ENCODE peak calls at places on chromosomes 7 and 10, in five cellular contexts. V is Peyer's patch, K is tibial artery, P is GM23248, I is suprapubic skin. D is an unnamed sample.

GRCh38 chr7:134834689-134835462 is 55.4 kb downstream of the CALD1 start:
- DNase-seq in V (no peak), K (peak; percentile 77), P (no peak), I (no peak), D (no peak)

GRCh38 chr7:15874774-15875173 is 188.3 kb upstream of the MEOX2 start:
- DNase-seq in V (no peak), K (no peak), P (no peak), I (no peak), D (no peak)

GRCh38 chr7:112286294-112287086 is 80.0 kb downstream of the ZNF277 start:
- DNase-seq in V (no peak), K (no peak), P (no peak), I (no peak), D (no peak)

GRCh38 chr10:98790817-98791216 is 344.1 kb upstream of the HPS1 start:
- DNase-seq in V (no peak), K (no peak), P (peak; percentile 34), I (no peak), D (no peak)

GRCh38 chr7:79137942-79138341 is 315.5 kb downstream of the MAGI2 start:
- DNase-seq in V (no peak), K (no peak), P (peak; percentile 43), I (no peak), D (no peak)

GRCh38 chr10:5468262-5469106 is 30.9 kb downstream of the CALML5 start:
- DNase-seq in V (no peak), K (no peak), P (no peak), I (no peak), D (no peak)

GRCh38 chr7:84105582-84105981 is 89.0 kb downstream of the SEMA3A start:
- DNase-seq in V (no peak), K (no peak), P (peak; percentile 51), I (no peak), D (no peak)

GRCh38 chr10:635088-635861 is 54.2 kb downstream of the DIP2C start:
- DNase-seq in V (no peak), K (peak; percentile 63), P (no peak), I (peak; percentile 78), D (no peak)

GRCh38 chr7:3762146-3762831 is 461.2 kb downstream of the SDK1 start:
- DNase-seq in V (no peak), K (no peak), P (no peak), I (no peak), D (no peak)

GRCh38 chr7:617614-618538 is 98.2 kb upstream of the PDGFA start:
- DNase-seq in V (no peak), K (no peak), P (no peak), I (no peak), D (no peak)

GRCh38 chr7:16563281-16564022 is 36.8 kb downstream of the LRRC72 start:
- DNase-seq in V (peak; percentile 20), K (no peak), P (no peak), I (no peak), D (no peak)

GRCh38 chr10:1287493-1288480 is 231.6 kb downstream of the WDR37 start:
- DNase-seq in V (no peak), K (no peak), P (no peak), I (no peak), D (no peak)

GRCh38 chr10:100119726-100120125 is 38.1 kb upstream of the CPN1 start:
- DNase-seq in V (no peak), K (no peak), P (no peak), I (no peak), D (no peak)

GRCh38 chr10:6074489-6075301 is 12.5 kb upstream of the IL2RA start:
- DNase-seq in V (no peak), K (peak; percentile 21), P (peak; percentile 80), I (no peak), D (no peak)

GRCh38 chr7:111137296-111138195 is 46.6 kb downstream of the LRRN3 start:
- DNase-seq in V (no peak), K (peak; percentile 60), P (peak; percentile 41), I (no peak), D (no peak)

GRCh38 chr7:117137868-117138267 is 184.6 kb downstream of the ST7 start:
- DNase-seq in V (no peak), K (no peak), P (no peak), I (no peak), D (no peak)

GRCh38 chr7:131238260-131238940 is 89.3 kb upstream of the MKLN1 start:
- DNase-seq in V (no peak), K (no peak), P (peak; percentile 84), I (no peak), D (no peak)

GRCh38 chr10:78362406-78363022 is 328.9 kb downstream of the RPS24 start:
- DNase-seq in V (no peak), K (no peak), P (peak; percentile 50), I (no peak), D (no peak)

GRCh38 chr10:52383088-52383487 is 69.0 kb downstream of the DKK1 start:
- DNase-seq in V (no peak), K (no peak), P (no peak), I (no peak), D (no peak)

GRCh38 chr10:4939224-4940072 is 23.8 kb upstream of the AKR1C1 start:
- DNase-seq in V (no peak), K (no peak), P (peak; percentile 63), I (no peak), D (no peak)

GRCh38 chr7:85829817-85830432 is 643.1 kb upstream of the SEMA3D start:
- DNase-seq in V (no peak), K (no peak), P (peak; percentile 64), I (no peak), D (no peak)

GRCh38 chr10:12807982-12808613 is 193.4 kb downstream of the CCDC3 start:
- DNase-seq in V (no peak), K (no peak), P (no peak), I (no peak), D (no peak)

GRCh38 chr7:26439502-26440252 is 148.0 kb downstream of the SNX10 start:
- DNase-seq in V (no peak), K (no peak), P (no peak), I (no peak), D (no peak)

GRCh38 chr10:14010083-14010551 is 320.6 kb downstream of the FRMD4A start:
- DNase-seq in V (no peak), K (no peak), P (peak; percentile 84), I (no peak), D (no peak)

GRCh38 chr7:126460664-126461063 is 792.1 kb downstream of the GRM8 start:
- DNase-seq in V (no peak), K (no peak), P (no peak), I (no peak), D (no peak)

GRCh38 chr7:124992881-124993562 is 63.4 kb upstream of the POT1 start:
- DNase-seq in V (no peak), K (peak; percentile 72), P (peak; percentile 89), I (no peak), D (peak; percentile 38)

GRCh38 chr7:131942287-131943150 is 386.1 kb upstream of the PODXL start:
- DNase-seq in V (no peak), K (peak; percentile 25), P (no peak), I (no peak), D (no peak)

GRCh38 chr10:79944428-79945395 is 4.2 kb downstream of the SFTPD start:
- DNase-seq in V (no peak), K (no peak), P (no peak), I (peak; percentile 53), D (no peak)

GRCh38 chr10:51397695-51398094 is 301.7 kb downstream of the CSTF2T start:
- DNase-seq in V (no peak), K (peak; percentile 86), P (peak; percentile 88), I (no peak), D (no peak)

GRCh38 chr10:22325272-22325947 is 4.5 kb downstream of the BMI1 start:
- DNase-seq in V (peak; percentile 81), K (peak; percentile 82), P (peak; percentile 89), I (peak; percentile 82), D (peak; percentile 68)

GRCh38 chr10:22322663-22323160 is 1.8 kb downstream of the BMI1 start:
- DNase-seq in V (no peak), K (no peak), P (no peak), I (no peak), D (no peak)

GRCh38 chr10:22323538-22324305 is 2.8 kb downstream of the BMI1 start:
- DNase-seq in V (no peak), K (no peak), P (no peak), I (no peak), D (no peak)

GRCh38 chr10:22324893-22325271 is 4.0 kb downstream of the BMI1 start:
- DNase-seq in V (no peak), K (no peak), P (no peak), I (no peak), D (no peak)

GRCh38 chr10:22324413-22324812 is 3.5 kb downstream of the BMI1 start:
- DNase-seq in V (no peak), K (no peak), P (no peak), I (no peak), D (no peak)
- H3K4me3 ChIP-seq in V (peak overlapping the region; percentile 67), K (peak overlapping the region; percentile 53), P (peak overlapping the region; percentile 80), I (peak overlapping the region; percentile 69), D (no peak overlapping the region)

DNA sequence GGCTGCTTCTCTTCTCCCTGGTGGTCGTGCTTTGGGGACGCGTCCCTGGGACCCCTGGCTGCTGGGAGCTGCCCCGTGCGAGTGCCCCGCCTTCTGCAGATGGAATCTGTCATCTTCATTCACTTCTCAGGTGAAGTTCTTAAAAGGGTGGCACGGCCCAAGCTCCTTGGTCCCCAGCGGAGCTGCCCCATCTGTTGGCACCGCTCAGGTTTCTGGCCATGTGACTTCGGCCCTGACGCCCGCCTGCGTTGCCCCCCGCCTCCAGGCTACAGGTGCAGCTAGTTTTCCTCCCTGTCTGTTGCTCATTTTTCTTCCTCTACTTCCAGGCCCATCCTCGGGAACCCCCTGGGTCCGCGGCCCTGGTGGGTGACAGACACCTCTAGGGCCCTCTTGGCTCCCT is 6.8 kb upstream of the NKX6-2 start:
- DNase-seq in V (no peak), K (no peak), P (no peak), I (no peak), D (no peak)
- H3K4me1 ChIP-seq in V (no peaks in the 10 kb centered on the region), K (peaks cover 6% of the 10 kb centered on the region), P (no peaks in the 10 kb centered on the region), I (peaks cover 9% of the 10 kb centered on the region), D (no peaks in the 10 kb centered on the region)

GRCh38 chr7:11786186-11786585 is 45.8 kb downstream of the THSD7A start:
- DNase-seq in V (no peak), K (no peak), P (no peak), I (no peak), D (no peak)
- H3K4me3 ChIP-seq in V (no peak overlapping the region), K (no peak overlapping the region), P (no peak overlapping the region), I (no peak overlapping the region), D (no peak overlapping the region)

GRCh38 chr7:99790407-99790806 is 6.4 kb upstream of the CYP3A4 start:
- DNase-seq in V (no peak), K (no peak), P (peak; percentile 2), I (no peak), D (no peak)
- H3K4me1 ChIP-seq in V (no peaks in the 10 kb centered on the region), K (no peaks in the 10 kb centered on the region), P (peaks cover 29% of the 10 kb centered on the region), I (peaks cover 13% of the 10 kb centered on the region), D (peaks cover 19% of the 10 kb centered on the region)

DNA sequence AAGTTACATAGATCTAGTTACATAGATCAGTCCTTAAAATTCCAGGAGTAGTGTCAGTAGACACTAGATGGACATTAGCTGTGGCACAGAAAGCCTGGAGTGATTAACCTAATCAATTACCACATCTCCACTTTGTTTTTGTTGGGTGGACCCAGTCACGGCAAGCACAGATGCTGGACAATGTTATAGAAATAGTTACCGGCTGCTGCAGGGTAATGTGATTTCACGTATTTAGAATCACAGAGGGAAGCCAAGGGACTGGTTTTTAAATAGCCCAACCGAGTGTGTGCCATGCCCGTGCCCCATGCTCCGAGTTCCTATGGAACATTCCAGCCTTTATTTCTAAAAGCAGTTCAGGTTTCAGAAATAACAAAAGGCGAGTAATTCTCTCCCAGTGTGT is 2.8 kb downstream of the LGI1 start:
- DNase-seq in V (no peak), K (no peak), P (no peak), I (no peak), D (no peak)
- H3K4me3 ChIP-seq in V (no peak overlapping the region), K (no peak overlapping the region), P (no peak overlapping the region), I (no peak overlapping the region), D (no peak overlapping the region)

D was measured in RWPE2.